ENCODE peak calls at places on chromosome 1, in six cellular contexts. One of them, this sample, is unnamed.

GRCh38 chr1:39391741-39392679 is 99.4 kb upstream of the BMP8A start:
- DNase-seq in fibroblast of the aortic adventitia: peak; percentile 94
- DNase-seq in spleen: no peak
- DNase-seq in heart right ventricle: peak; percentile 73
- DNase-seq in left lung: no peak
- DNase-seq in AG04450: no peak
- DNase-seq in this sample: peak; percentile 92

GRCh38 chr1:34066921-34067603 is 98.0 kb downstream of the CSMD2 start:
- DNase-seq in fibroblast of the aortic adventitia: peak; percentile 83
- DNase-seq in spleen: no peak
- DNase-seq in heart right ventricle: no peak
- DNase-seq in left lung: no peak
- DNase-seq in AG04450: peak; percentile 46
- DNase-seq in this sample: peak; percentile 0

GRCh38 chr1:243917177-243917862 is 67.3 kb upstream of the AKT3 start:
- DNase-seq in fibroblast of the aortic adventitia: peak; percentile 78
- DNase-seq in spleen: peak; percentile 74
- DNase-seq in heart right ventricle: peak; percentile 9
- DNase-seq in left lung: peak; percentile 78
- DNase-seq in AG04450: peak; percentile 72
- DNase-seq in this sample: peak; percentile 88

GRCh38 chr1:37477946-37478345 is 3.6 kb downstream of the ZC3H12A start:
- DNase-seq in fibroblast of the aortic adventitia: no peak
- DNase-seq in spleen: peak; percentile 79
- DNase-seq in heart right ventricle: no peak
- DNase-seq in left lung: no peak
- DNase-seq in AG04450: no peak
- DNase-seq in this sample: no peak

GRCh38 chr1:62964141-62964540 is 180.2 kb downstream of the ATG4C start:
- DNase-seq in fibroblast of the aortic adventitia: no peak
- DNase-seq in spleen: no peak
- DNase-seq in heart right ventricle: no peak
- DNase-seq in left lung: no peak
- DNase-seq in AG04450: no peak
- DNase-seq in this sample: no peak

GRCh38 chr1:57470028-57470427 is 46.2 kb upstream of the DAB1 start:
- DNase-seq in fibroblast of the aortic adventitia: peak; percentile 74
- DNase-seq in spleen: no peak
- DNase-seq in heart right ventricle: no peak
- DNase-seq in left lung: no peak
- DNase-seq in AG04450: peak; percentile 26
- DNase-seq in this sample: peak; percentile 41

GRCh38 chr1:237041795-237042466 is at the start of gene RYR2:
- DNase-seq in fibroblast of the aortic adventitia: no peak
- DNase-seq in spleen: no peak
- DNase-seq in heart right ventricle: no peak
- DNase-seq in left lung: peak; percentile 68
- DNase-seq in AG04450: no peak
- DNase-seq in this sample: no peak

GRCh38 chr1:240312872-240313271 is 221.2 kb downstream of the FMN2 start:
- DNase-seq in fibroblast of the aortic adventitia: peak; percentile 94
- DNase-seq in spleen: no peak
- DNase-seq in heart right ventricle: no peak
- DNase-seq in left lung: no peak
- DNase-seq in AG04450: peak; percentile 73
- DNase-seq in this sample: peak; percentile 71

GRCh38 chr1:202107801-202108731 is 14.7 kb upstream of the GPR37L1 start:
- DNase-seq in fibroblast of the aortic adventitia: peak; percentile 35
- DNase-seq in spleen: no peak
- DNase-seq in heart right ventricle: peak; percentile 66
- DNase-seq in left lung: no peak
- DNase-seq in AG04450: no peak
- DNase-seq in this sample: no peak

GRCh38 chr1:85283475-85284199 is 7.2 kb upstream of the BCL10 start:
- DNase-seq in fibroblast of the aortic adventitia: no peak
- DNase-seq in spleen: no peak
- DNase-seq in heart right ventricle: no peak
- DNase-seq in left lung: peak; percentile 68
- DNase-seq in AG04450: no peak
- DNase-seq in this sample: no peak

GRCh38 chr1:173039621-173040020 is 11.1 kb downstream of the TNFSF18 start:
- DNase-seq in fibroblast of the aortic adventitia: peak; percentile 19
- DNase-seq in spleen: no peak
- DNase-seq in heart right ventricle: no peak
- DNase-seq in left lung: no peak
- DNase-seq in AG04450: no peak
- DNase-seq in this sample: peak; percentile 25

GRCh38 chr1:14149431-14149830 is 449.1 kb upstream of the KAZN start:
- DNase-seq in fibroblast of the aortic adventitia: no peak
- DNase-seq in spleen: no peak
- DNase-seq in heart right ventricle: no peak
- DNase-seq in left lung: no peak
- DNase-seq in AG04450: no peak
- DNase-seq in this sample: no peak

GRCh38 chr1:3450202-3450863 is 4.1 kb upstream of the ARHGEF16 start:
- DNase-seq in fibroblast of the aortic adventitia: no peak
- DNase-seq in spleen: no peak
- DNase-seq in heart right ventricle: no peak
- DNase-seq in left lung: no peak
- DNase-seq in AG04450: no peak
- DNase-seq in this sample: no peak

GRCh38 chr1:152034654-152035405 is 2.0 kb downstream of the S100A11 start:
- DNase-seq in fibroblast of the aortic adventitia: peak; percentile 76
- DNase-seq in spleen: no peak
- DNase-seq in heart right ventricle: peak; percentile 48
- DNase-seq in left lung: no peak
- DNase-seq in AG04450: no peak
- DNase-seq in this sample: peak; percentile 68

GRCh38 chr1:25472494-25472893 is 41.8 kb downstream of the MACO1 start:
- DNase-seq in fibroblast of the aortic adventitia: no peak
- DNase-seq in spleen: no peak
- DNase-seq in heart right ventricle: no peak
- DNase-seq in left lung: no peak
- DNase-seq in AG04450: no peak
- DNase-seq in this sample: no peak

GRCh38 chr1:46405204-46405555 is 11.1 kb downstream of the FAAH start:
- DNase-seq in fibroblast of the aortic adventitia: no peak
- DNase-seq in spleen: no peak
- DNase-seq in heart right ventricle: no peak
- DNase-seq in left lung: no peak
- DNase-seq in AG04450: no peak
- DNase-seq in this sample: no peak

GRCh38 chr1:31575373-31576140 is 758 bp upstream of the TINAGL1 start:
- DNase-seq in fibroblast of the aortic adventitia: no peak
- DNase-seq in spleen: no peak
- DNase-seq in heart right ventricle: no peak
- DNase-seq in left lung: no peak
- DNase-seq in AG04450: no peak
- DNase-seq in this sample: no peak
- H3K4me3 ChIP-seq in fibroblast of the aortic adventitia: no peak overlapping the region
- H3K4me3 ChIP-seq in spleen: peak overlapping the region; percentile 68
- H3K4me3 ChIP-seq in heart right ventricle: peak overlapping the region; percentile 98
- H3K4me3 ChIP-seq in left lung: no peak overlapping the region
- H3K4me3 ChIP-seq in AG04450: no peak overlapping the region
- H3K4me3 ChIP-seq in this sample: no peak overlapping the region

GRCh38 chr1:24267003-24267402 is 52.2 kb upstream of the GRHL3 start:
- DNase-seq in fibroblast of the aortic adventitia: no peak
- DNase-seq in spleen: no peak
- DNase-seq in heart right ventricle: no peak
- DNase-seq in left lung: no peak
- DNase-seq in AG04450: no peak
- DNase-seq in this sample: no peak

GRCh38 chr1:24261977-24262376 is 57.2 kb upstream of the GRHL3 start:
- DNase-seq in fibroblast of the aortic adventitia: no peak
- DNase-seq in spleen: no peak
- DNase-seq in heart right ventricle: no peak
- DNase-seq in left lung: no peak
- DNase-seq in AG04450: no peak
- DNase-seq in this sample: no peak

GRCh38 chr1:24263746-24264145 is 55.4 kb upstream of the GRHL3 start:
- DNase-seq in fibroblast of the aortic adventitia: no peak
- DNase-seq in spleen: no peak
- DNase-seq in heart right ventricle: no peak
- DNase-seq in left lung: no peak
- DNase-seq in AG04450: no peak
- DNase-seq in this sample: no peak

GRCh38 chr1:24263211-24263610 is 55.9 kb upstream of the GRHL3 start:
- DNase-seq in fibroblast of the aortic adventitia: no peak
- DNase-seq in spleen: no peak
- DNase-seq in heart right ventricle: no peak
- DNase-seq in left lung: no peak
- DNase-seq in AG04450: no peak
- DNase-seq in this sample: no peak

DNA sequence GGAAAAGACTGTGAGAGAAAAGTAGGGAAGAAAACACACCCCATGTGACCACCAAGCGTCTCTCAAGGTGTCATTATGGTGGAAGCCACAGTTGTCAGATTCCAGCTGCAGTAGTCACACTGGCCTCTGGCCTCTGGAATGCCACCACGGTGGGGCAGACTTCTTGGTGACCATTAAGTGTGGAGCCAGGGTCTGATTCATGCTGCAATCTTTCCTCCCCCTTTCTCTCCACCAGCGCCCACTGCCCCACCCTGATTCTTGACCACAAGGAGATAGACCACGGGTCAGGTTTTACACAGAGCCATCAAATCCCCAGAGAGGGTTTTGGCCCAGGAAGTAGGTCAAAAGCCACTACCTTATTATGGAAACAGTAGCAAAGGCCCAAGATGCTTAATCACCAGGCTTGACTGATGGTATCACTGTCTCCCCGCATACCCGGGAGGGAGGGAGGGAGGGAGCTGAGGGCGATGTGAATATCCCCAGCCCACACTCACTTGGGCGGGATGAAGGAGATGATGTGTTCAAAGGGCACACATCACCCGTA is 52.7 kb upstream of the GRHL3 start:
- DNase-seq in fibroblast of the aortic adventitia: peak; percentile 82
- DNase-seq in spleen: no peak
- DNase-seq in heart right ventricle: no peak
- DNase-seq in left lung: no peak
- DNase-seq in AG04450: peak; percentile 20
- DNase-seq in this sample: peak; percentile 62
- TF ChIP-seq CTCF in fibroblast of the aortic adventitia: no peak
- TF ChIP-seq CTCF in spleen: no peak
- TF ChIP-seq CTCF in heart right ventricle: no peak
- TF ChIP-seq CTCF in left lung: no peak
- TF ChIP-seq CTCF in AG04450: peak; percentile 8
- TF ChIP-seq CTCF in this sample: no peak

GRCh38 chr1:5488448-5488847 is 503.8 kb downstream of the NPHP4 start:
- DNase-seq in fibroblast of the aortic adventitia: no peak
- DNase-seq in spleen: no peak
- DNase-seq in heart right ventricle: no peak
- DNase-seq in left lung: no peak
- DNase-seq in AG04450: no peak
- DNase-seq in this sample: no peak

GRCh38 chr1:5492861-5493260 is 499.4 kb downstream of the NPHP4 start:
- DNase-seq in fibroblast of the aortic adventitia: no peak
- DNase-seq in spleen: peak; percentile 58
- DNase-seq in heart right ventricle: no peak
- DNase-seq in left lung: no peak
- DNase-seq in AG04450: no peak
- DNase-seq in this sample: no peak

GRCh38 chr1:5493708-5494390 is 498.4 kb downstream of the NPHP4 start:
- DNase-seq in fibroblast of the aortic adventitia: no peak
- DNase-seq in spleen: peak; percentile 39
- DNase-seq in heart right ventricle: no peak
- DNase-seq in left lung: no peak
- DNase-seq in AG04450: no peak
- DNase-seq in this sample: no peak

GRCh38 chr1:5490640-5491039 is 501.6 kb downstream of the NPHP4 start:
- DNase-seq in fibroblast of the aortic adventitia: no peak
- DNase-seq in spleen: peak; percentile 58
- DNase-seq in heart right ventricle: no peak
- DNase-seq in left lung: no peak
- DNase-seq in AG04450: no peak
- DNase-seq in this sample: no peak

GRCh38 chr1:5491207-5491904 is 500.9 kb downstream of the NPHP4 start:
- DNase-seq in fibroblast of the aortic adventitia: no peak
- DNase-seq in spleen: peak; percentile 27
- DNase-seq in heart right ventricle: no peak
- DNase-seq in left lung: no peak
- DNase-seq in AG04450: no peak
- DNase-seq in this sample: no peak
- H3K4me3 ChIP-seq in fibroblast of the aortic adventitia: no peak overlapping the region
- H3K4me3 ChIP-seq in spleen: no peak overlapping the region
- H3K4me3 ChIP-seq in heart right ventricle: no peak overlapping the region
- H3K4me3 ChIP-seq in left lung: no peak overlapping the region
- H3K4me3 ChIP-seq in AG04450: no peak overlapping the region
- H3K4me3 ChIP-seq in this sample: no peak overlapping the region

GRCh38 chr1:241411776-241412338 is 54.9 kb upstream of the RGS7 start:
- DNase-seq in fibroblast of the aortic adventitia: no peak
- DNase-seq in spleen: no peak
- DNase-seq in heart right ventricle: no peak
- DNase-seq in left lung: no peak
- DNase-seq in AG04450: no peak
- DNase-seq in this sample: no peak

GRCh38 chr1:241411056-241411775 is 54.2 kb upstream of the RGS7 start:
- DNase-seq in fibroblast of the aortic adventitia: peak; percentile 82
- DNase-seq in spleen: no peak
- DNase-seq in heart right ventricle: no peak
- DNase-seq in left lung: no peak
- DNase-seq in AG04450: no peak
- DNase-seq in this sample: no peak

GRCh38 chr1:241412646-241413045 is 55.6 kb upstream of the RGS7 start:
- DNase-seq in fibroblast of the aortic adventitia: no peak
- DNase-seq in spleen: no peak
- DNase-seq in heart right ventricle: no peak
- DNase-seq in left lung: no peak
- DNase-seq in AG04450: no peak
- DNase-seq in this sample: no peak

GRCh38 chr1:241406421-241406820 is 49.4 kb upstream of the RGS7 start:
- DNase-seq in fibroblast of the aortic adventitia: peak; percentile 28
- DNase-seq in spleen: no peak
- DNase-seq in heart right ventricle: no peak
- DNase-seq in left lung: no peak
- DNase-seq in AG04450: no peak
- DNase-seq in this sample: no peak

DNA sequence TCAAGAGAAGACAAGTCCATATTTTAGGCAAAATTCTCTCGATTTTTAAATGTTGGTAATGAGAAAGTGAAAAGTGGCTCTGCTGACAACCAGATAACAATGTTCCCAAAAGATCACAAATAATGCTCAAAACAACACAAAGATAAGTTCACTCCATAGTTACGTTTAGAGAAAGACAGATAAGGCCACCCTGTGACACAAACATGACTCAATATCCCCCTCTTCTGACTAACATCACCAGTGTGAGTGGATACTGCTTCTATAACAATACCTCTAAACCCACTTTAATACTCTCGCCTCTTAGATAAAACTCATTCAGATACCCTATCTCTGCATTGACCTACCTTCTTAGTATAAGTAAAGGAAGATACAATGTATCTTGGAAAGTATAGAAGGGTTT is 51.2 kb upstream of the RGS7 start:
- DNase-seq in fibroblast of the aortic adventitia: peak; percentile 39
- DNase-seq in spleen: no peak
- DNase-seq in heart right ventricle: no peak
- DNase-seq in left lung: no peak
- DNase-seq in AG04450: no peak
- DNase-seq in this sample: peak; percentile 27
- TF ChIP-seq CTCF in fibroblast of the aortic adventitia: no peak
- TF ChIP-seq CTCF in spleen: no peak
- TF ChIP-seq CTCF in heart right ventricle: no peak
- TF ChIP-seq CTCF in left lung: no peak
- TF ChIP-seq CTCF in AG04450: no peak
- TF ChIP-seq CTCF in this sample: no peak

This sample was measured in fibroblast of pulmonary artery.